ENCODE peak calls at places on chromosomes 2 and 18, in six cellular contexts. Y, V, I, U, P and W are unnamed samples.

GRCh38 chr2:109063326-109063670 is 65.7 kb upstream of the SH3RF3 start:
- DNase-seq in U (no peak), V (no peak), I (no peak), Y (no peak), P (no peak), W (no peak)

GRCh38 chr2:39408351-39409136 is 28.5 kb downstream of the MAP4K3 start:
- DNase-seq in I (no peak), Y (no peak), P (no peak), U (no peak), V (no peak), W (no peak)

GRCh38 chr2:36812196-36812595 is 115.7 kb downstream of the VIT start:
- DNase-seq in V (peak; percentile 11), P (no peak), I (no peak), Y (peak; percentile 19), U (no peak), W (no peak)

GRCh38 chr2:176583530-176584101 is 314.4 kb downstream of the MTX2 start:
- DNase-seq in I (peak; percentile 18), U (no peak), Y (no peak), P (no peak), V (no peak), W (no peak)

GRCh38 chr2:20631617-20632307 is 19.1 kb downstream of the HS1BP3 start:
- DNase-seq in Y (no peak), I (no peak), P (no peak), V (no peak), U (no peak), W (no peak)

GRCh38 chr2:132668189-132668833 is 1.7 kb downstream of the LYPD1 start:
- DNase-seq in I (no peak), V (no peak), U (no peak), Y (peak; percentile 74), P (no peak), W (peak; percentile 20)

GRCh38 chr18:31943895-31944816 is 1.2 kb upstream of the TRAPPC8 start:
- DNase-seq in U (no peak), I (no peak), Y (no peak), P (no peak), V (no peak), W (no peak)

GRCh38 chr18:44134447-44134846 is 546.2 kb upstream of the SETBP1 start:
- DNase-seq in I (no peak), V (no peak), P (no peak), U (no peak), Y (no peak), W (no peak)

GRCh38 chr18:75811156-75811555 is 383.7 kb upstream of the SMIM21 start:
- DNase-seq in Y (no peak), I (no peak), V (no peak), U (no peak), P (no peak), W (no peak)

GRCh38 chr2:128356127-128356526 is 37.5 kb upstream of the HS6ST1 start:
- DNase-seq in I (no peak), P (no peak), Y (no peak), U (no peak), V (no peak), W (no peak)

GRCh38 chr2:172404824-172405223 is 22.6 kb upstream of the ITGA6 start:
- DNase-seq in V (peak; percentile 68), P (no peak), U (no peak), I (no peak), Y (no peak), W (peak; percentile 96)

GRCh38 chr2:156339110-156339847 is 6.8 kb upstream of the NR4A2 start:
- DNase-seq in I (no peak), P (no peak), Y (no peak), V (no peak), U (no peak), W (peak; percentile 51)

GRCh38 chr2:108855194-108855593 is 68.6 kb downstream of the CCDC138 start:
- DNase-seq in P (no peak), U (no peak), Y (no peak), I (no peak), V (no peak), W (no peak)

GRCh38 chr2:113834057-113834720 is 55.7 kb upstream of the ACTR3 start:
- DNase-seq in V (no peak), Y (no peak), U (no peak), I (no peak), P (no peak), W (no peak)

GRCh38 chr2:80548469-80548868 is 243.9 kb upstream of the LRRTM1 start:
- DNase-seq in Y (no peak), V (no peak), P (no peak), U (no peak), I (peak; percentile 44), W (no peak)